ENCODE peak calls at places on chromosomes 6 and 20, in five cellular contexts. G is mammary epithelial cell; X is iPS DF 6.9; B is CD8-positive, alpha-beta T cell; R is ovary. O is an unnamed sample.

GRCh38 chr6:75498862-75499261 is 5.3 kb upstream of the FILIP1 start:
- DNase-seq in G (no peak), X (no peak), B (no peak), R (no peak), O (no peak)

GRCh38 chr6:139271056-139271455 is 20.7 kb downstream of the TXLNB start:
- DNase-seq in G (peak; percentile 24), X (no peak), B (no peak), R (no peak), O (no peak)

GRCh38 chr6:34982424-34982852 is 93.4 kb downstream of the ANKS1A start:
- DNase-seq in G (no peak), X (no peak), B (no peak), R (no peak), O (peak; percentile 39)

GRCh38 chr20:18527836-18528235 is 20.1 kb downstream of the SEC23B start:
- DNase-seq in G (peak; percentile 58), X (no peak), B (no peak), R (no peak), O (no peak)

GRCh38 chr6:142152731-142153130 is 5.7 kb downstream of the VTA1 start:
- DNase-seq in G (no peak), X (no peak), B (no peak), R (no peak), O (no peak)

GRCh38 chr6:12075067-12075563 is 63.0 kb downstream of the HIVEP1 start:
- DNase-seq in G (peak; percentile 45), X (no peak), B (no peak), R (no peak), O (no peak)

GRCh38 chr6:84652356-84653026 is 111.9 kb downstream of the TBX18 start:
- DNase-seq in G (peak; percentile 64), X (no peak), B (no peak), R (no peak), O (no peak)

GRCh38 chr6:81754906-81755305 is 2.4 kb upstream of the TENT5A start:
- DNase-seq in G (no peak), X (no peak), B (no peak), R (no peak), O (no peak)

GRCh38 chr20:34988176-34988540 is 32.5 kb downstream of the MYH7B start:
- DNase-seq in G (no peak), X (no peak), B (no peak), R (no peak), O (no peak)

GRCh38 chr6:4840169-4840568 is 64.0 kb downstream of the CDYL start:
- DNase-seq in G (no peak), X (no peak), B (no peak), R (no peak), O (no peak)

GRCh38 chr20:1868856-1869255 is 26.4 kb upstream of the SIRPA start:
- DNase-seq in G (no peak), X (no peak), B (no peak), R (no peak), O (no peak)

GRCh38 chr6:74187811-74188210 is 491.8 kb downstream of the CD109 start:
- DNase-seq in G (no peak), X (no peak), B (no peak), R (no peak), O (no peak)

GRCh38 chr20:48986899-48987298 is 59.2 kb upstream of the CSE1L start:
- DNase-seq in G (no peak), X (no peak), B (no peak), R (no peak), O (no peak)

GRCh38 chr6:43172127-43173007 is 1.3 kb downstream of the SRF start:
- DNase-seq in G (peak; percentile 47), X (no peak), B (peak; percentile 43), R (peak; percentile 62), O (no peak)

DNA sequence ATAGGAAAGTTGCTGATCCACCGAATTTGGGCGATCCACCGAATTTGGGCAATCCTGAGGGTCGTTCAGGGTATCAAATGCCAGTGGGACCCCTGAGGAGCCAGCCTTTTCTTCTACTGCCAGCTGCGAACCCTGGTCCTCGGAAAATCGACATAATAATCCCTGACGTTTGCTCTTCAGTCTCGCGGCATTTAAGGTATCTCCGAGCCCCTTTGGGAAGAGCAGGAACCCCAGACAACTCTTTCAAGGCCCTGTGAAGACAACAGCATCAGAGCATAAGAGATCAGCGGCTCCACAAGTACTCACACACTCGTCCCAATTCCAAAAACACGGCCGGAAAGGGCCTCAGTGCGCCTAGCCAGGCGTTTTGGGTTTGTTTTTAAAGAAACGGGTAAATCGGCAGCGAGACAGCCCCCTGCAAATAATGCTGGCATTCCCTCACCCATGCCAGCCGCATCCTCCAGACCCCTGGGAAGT is 998 bp downstream of the SIM1 start:
- DNase-seq in G (no peak), X (no peak), B (no peak), R (no peak), O (no peak)
- H3K4me3 ChIP-seq in G (no peak overlapping the region), X (no peak overlapping the region), B (no peak overlapping the region), R (no peak overlapping the region), O (no peak overlapping the region)

GRCh38 chr6:40586800-40587201 is 363 bp downstream of the LRFN2 start:
- DNase-seq in G (no peak), X (no peak), B (no peak), R (peak; percentile 18), O (no peak)
- H3K4me3 ChIP-seq in G (no peak overlapping the region), X (peak overlapping the region; percentile 59), B (peak overlapping the region; percentile 53), R (peak overlapping the region; percentile 33), O (peak overlapping the region; percentile 56)

DNA sequence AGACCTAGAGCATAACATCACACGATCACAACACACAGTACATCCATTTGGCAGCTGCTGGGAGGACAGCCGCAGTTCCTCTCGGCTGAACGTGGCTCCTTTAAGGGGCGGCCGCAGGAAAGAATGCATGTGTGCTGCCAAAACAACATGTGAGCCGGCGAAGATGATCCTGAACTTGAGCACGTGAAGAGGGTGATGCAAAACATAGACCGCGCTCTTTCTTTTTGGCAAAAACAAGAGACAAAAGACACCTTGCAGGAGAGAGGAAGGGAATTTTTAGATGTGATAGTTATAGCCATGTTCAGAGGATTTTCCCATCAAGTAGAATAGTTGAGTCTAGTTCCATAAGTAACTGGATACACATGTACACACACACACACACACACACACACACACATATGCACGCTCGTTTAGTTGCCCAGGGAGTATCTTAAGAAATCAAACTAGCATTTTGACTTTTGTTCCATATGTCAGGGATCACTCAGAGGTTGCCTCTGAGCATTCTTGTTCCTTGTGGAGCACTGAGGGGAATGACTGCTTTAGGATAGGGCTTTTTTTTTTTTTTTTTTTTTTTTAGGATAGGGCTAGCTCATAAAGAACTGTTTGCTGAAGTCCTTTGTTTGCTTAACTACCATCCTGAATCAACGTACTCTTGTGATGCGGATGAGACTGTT is 21.7 kb upstream of the RANBP9 start:
- DNase-seq in G (peak; percentile 68), X (no peak), B (no peak), R (peak; percentile 88), O (no peak)
- H3K4me3 ChIP-seq in G (peak overlapping the region; percentile 6), X (no peak overlapping the region), B (no peak overlapping the region), R (peak overlapping the region; percentile 21), O (no peak overlapping the region)

GRCh38 chr6:10531942-10532341 is 10.8 kb downstream of the GCNT2 start:
- DNase-seq in G (no peak), X (no peak), B (no peak), R (no peak), O (no peak)

GRCh38 chr6:10534418-10534760 is 13.2 kb downstream of the GCNT2 start:
- DNase-seq in G (no peak), X (no peak), B (no peak), R (no peak), O (no peak)

GRCh38 chr6:10529231-10529801 is 8.2 kb downstream of the GCNT2 start:
- DNase-seq in G (no peak), X (no peak), B (no peak), R (no peak), O (no peak)

GRCh38 chr6:10532392-10532791 is 11.2 kb downstream of the GCNT2 start:
- DNase-seq in G (no peak), X (no peak), B (no peak), R (no peak), O (no peak)

DNA sequence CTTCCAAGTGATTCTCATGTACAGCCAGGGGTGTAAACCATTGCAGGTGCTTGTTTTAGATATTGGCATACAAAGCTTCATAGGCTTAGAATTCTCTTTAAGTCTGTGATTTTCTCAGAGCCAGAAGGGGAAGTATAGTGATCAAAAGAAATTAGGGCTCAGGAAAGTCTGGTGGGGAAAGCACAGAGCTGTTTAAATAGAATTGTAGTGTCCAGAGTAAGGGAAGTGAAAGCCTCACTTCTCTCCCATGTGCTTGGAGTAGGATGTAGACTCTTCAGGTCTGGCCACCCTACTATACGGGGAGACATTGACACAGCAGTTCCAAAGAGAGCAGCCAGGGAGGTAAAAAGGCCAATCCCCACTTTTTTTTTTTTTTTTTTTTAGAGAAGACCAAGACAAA is 10.4 kb downstream of the GCNT2 start:
- DNase-seq in G (no peak), X (no peak), B (no peak), R (no peak), O (no peak)
- H3K4me3 ChIP-seq in G (no peak overlapping the region), X (no peak overlapping the region), B (no peak overlapping the region), R (no peak overlapping the region), O (no peak overlapping the region)

DNA sequence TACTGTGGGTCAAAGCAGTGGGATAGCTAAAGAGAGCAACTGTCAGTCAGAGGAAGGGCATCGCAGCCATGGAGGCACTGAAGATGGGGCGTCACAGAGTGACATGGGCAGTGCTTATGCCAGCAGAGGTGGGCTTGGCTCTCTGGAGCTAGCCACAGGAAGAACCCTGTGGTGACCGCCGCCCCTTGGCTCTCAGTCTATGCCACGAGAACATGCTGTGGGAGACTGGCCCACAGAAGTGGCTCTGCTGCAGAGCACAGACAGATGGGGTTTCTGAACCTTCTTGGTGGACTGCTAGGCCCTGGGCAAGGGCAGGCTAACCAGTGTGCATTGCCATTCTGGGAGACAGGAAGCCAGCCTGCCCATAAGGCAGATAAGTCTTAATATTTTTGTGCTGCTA is 290.0 kb upstream of the SUPT3H start:
- DNase-seq in G (no peak), X (no peak), B (no peak), R (no peak), O (no peak)
- H3K4me3 ChIP-seq in G (no peak overlapping the region), X (no peak overlapping the region), B (no peak overlapping the region), R (no peak overlapping the region), O (no peak overlapping the region)